ENCODE peak calls at places on chromosomes 12 and 14, in five cellular contexts. P, U, V, T and F are unnamed samples.

GRCh38 chr12:49740930-49741881 is at the start of gene TMBIM6:
- DNase-seq in P (peak; percentile 100), T (peak; percentile 89), U (peak; percentile 99), V (peak; percentile 100), F (peak; percentile 100)

GRCh38 chr14:35341454-35342159 is 49.4 kb downstream of the PSMA6 start:
- DNase-seq in T (no peak), P (no peak), V (peak; percentile 90), U (no peak), F (peak; percentile 94)

GRCh38 chr14:105450864-105451720 is 23.5 kb upstream of the CRIP2 start:
- DNase-seq in V (no peak), U (no peak), T (no peak), P (no peak), F (no peak)

GRCh38 chr14:37708481-37708880 is 113.1 kb downstream of the TTC6 start:
- DNase-seq in V (no peak), T (no peak), U (no peak), P (no peak), F (peak; percentile 29)

GRCh38 chr12:121827351-121828099 is 23.7 kb downstream of the SETD1B start:
- DNase-seq in U (no peak), T (no peak), P (no peak), V (no peak), F (no peak)

GRCh38 chr14:95564060-95564459 is 29.2 kb downstream of the GLRX5 start:
- DNase-seq in P (no peak), V (no peak), U (no peak), T (no peak), F (peak; percentile 29)

GRCh38 chr12:11719678-11720099 is 70.2 kb downstream of the ETV6 start:
- DNase-seq in U (no peak), T (peak; percentile 8), P (no peak), V (no peak), F (peak; percentile 91)

GRCh38 chr14:103093856-103094405 is 594 bp upstream of the EXOC3L4 start:
- DNase-seq in U (no peak), T (no peak), V (no peak), P (no peak), F (no peak)

GRCh38 chr14:75542585-75543091 is 20.4 kb downstream of the BATF start:
- DNase-seq in U (no peak), T (peak; percentile 68), P (no peak), V (no peak), F (peak; percentile 12)

GRCh38 chr12:9041321-9041720 is 52.0 kb downstream of the KLRG1 start:
- DNase-seq in U (no peak), P (no peak), T (no peak), V (no peak), F (peak; percentile 30)